ENCODE peak calls at places on chromosomes 13 and 19, in six cellular contexts. One of them, this sample, is unnamed.

GRCh38 chr13:52155177-52155576 is 4.2 kb downstream of the NEK3 start:
- DNase-seq in SK-N-SH: no peak
- DNase-seq in Peyer's patch: no peak
- DNase-seq in neuronal stem cell: no peak
- DNase-seq in NT2/D1: no peak
- DNase-seq in bronchial epithelial cell: no peak
- DNase-seq in this sample: no peak

GRCh38 chr19:2449019-2449418 is 7.7 kb downstream of the LMNB2 start:
- DNase-seq in NT2/D1: no peak
- DNase-seq in Peyer's patch: no peak
- DNase-seq in bronchial epithelial cell: no peak
- DNase-seq in SK-N-SH: no peak
- DNase-seq in neuronal stem cell: no peak
- DNase-seq in this sample: no peak

GRCh38 chr13:39350461-39350881 is 252.5 kb downstream of the LHFPL6 start:
- DNase-seq in neuronal stem cell: no peak
- DNase-seq in SK-N-SH: no peak
- DNase-seq in bronchial epithelial cell: no peak
- DNase-seq in NT2/D1: no peak
- DNase-seq in Peyer's patch: no peak
- DNase-seq in this sample: peak

GRCh38 chr13:59229401-59229800 is 934.3 kb downstream of the DIAPH3 start:
- DNase-seq in Peyer's patch: no peak
- DNase-seq in SK-N-SH: no peak
- DNase-seq in NT2/D1: no peak
- DNase-seq in bronchial epithelial cell: no peak
- DNase-seq in neuronal stem cell: no peak
- DNase-seq in this sample: no peak

GRCh38 chr19:30649934-30650614 is 277.9 kb downstream of the ZNF536 start:
- DNase-seq in neuronal stem cell: peak
- DNase-seq in SK-N-SH: peak
- DNase-seq in Peyer's patch: no peak
- DNase-seq in bronchial epithelial cell: peak
- DNase-seq in NT2/D1: peak
- DNase-seq in this sample: peak

GRCh38 chr13:30577381-30577780 is 40.3 kb upstream of the USPL1 start:
- DNase-seq in bronchial epithelial cell: peak
- DNase-seq in NT2/D1: no peak
- DNase-seq in neuronal stem cell: no peak
- DNase-seq in Peyer's patch: no peak
- DNase-seq in SK-N-SH: no peak
- DNase-seq in this sample: peak

GRCh38 chr13:37534181-37534580 is 64.4 kb downstream of the POSTN start:
- DNase-seq in NT2/D1: no peak
- DNase-seq in neuronal stem cell: no peak
- DNase-seq in bronchial epithelial cell: peak
- DNase-seq in SK-N-SH: no peak
- DNase-seq in Peyer's patch: no peak
- DNase-seq in this sample: peak

GRCh38 chr13:30394798-30395191 is 27.5 kb upstream of the UBE2L5 start:
- DNase-seq in NT2/D1: no peak
- DNase-seq in SK-N-SH: no peak
- DNase-seq in Peyer's patch: no peak
- DNase-seq in bronchial epithelial cell: peak
- DNase-seq in neuronal stem cell: no peak
- DNase-seq in this sample: peak

GRCh38 chr13:21671793-21672680 is 1.2 kb downstream of the FGF9 start:
- DNase-seq in SK-N-SH: peak
- DNase-seq in neuronal stem cell: peak
- DNase-seq in NT2/D1: no peak
- DNase-seq in bronchial epithelial cell: no peak
- DNase-seq in Peyer's patch: no peak
- DNase-seq in this sample: no peak

GRCh38 chr13:106602178-106602577 is 34.2 kb upstream of the ARGLU1 start:
- DNase-seq in bronchial epithelial cell: no peak
- DNase-seq in neuronal stem cell: no peak
- DNase-seq in SK-N-SH: no peak
- DNase-seq in Peyer's patch: no peak
- DNase-seq in NT2/D1: no peak
- DNase-seq in this sample: no peak

GRCh38 chr19:14770944-14771839 is 7.2 kb downstream of the ADGRE2 start:
- DNase-seq in NT2/D1: no peak
- DNase-seq in bronchial epithelial cell: no peak
- DNase-seq in Peyer's patch: no peak
- DNase-seq in SK-N-SH: no peak
- DNase-seq in neuronal stem cell: no peak
- DNase-seq in this sample: no peak

GRCh38 chr13:44013666-44014291 is 134.1 kb downstream of the LACC1 start:
- DNase-seq in SK-N-SH: no peak
- DNase-seq in bronchial epithelial cell: peak
- DNase-seq in neuronal stem cell: no peak
- DNase-seq in Peyer's patch: no peak
- DNase-seq in NT2/D1: no peak
- DNase-seq in this sample: peak

GRCh38 chr19:47111081-47111589 is 2.4 kb downstream of the ZC3H4 start:
- DNase-seq in SK-N-SH: peak
- DNase-seq in Peyer's patch: peak
- DNase-seq in neuronal stem cell: no peak
- DNase-seq in bronchial epithelial cell: no peak
- DNase-seq in NT2/D1: no peak
- DNase-seq in this sample: peak

GRCh38 chr19:38583985-38584305 is 33.8 kb downstream of the MAP4K1 start:
- DNase-seq in bronchial epithelial cell: no peak
- DNase-seq in NT2/D1: no peak
- DNase-seq in SK-N-SH: no peak
- DNase-seq in Peyer's patch: no peak
- DNase-seq in neuronal stem cell: no peak
- DNase-seq in this sample: no peak

GRCh38 chr13:19606152-19606551 is 27.3 kb upstream of the MPHOSPH8 start:
- DNase-seq in neuronal stem cell: no peak
- DNase-seq in Peyer's patch: no peak
- DNase-seq in bronchial epithelial cell: peak
- DNase-seq in NT2/D1: no peak
- DNase-seq in SK-N-SH: no peak
- DNase-seq in this sample: no peak

GRCh38 chr13:52749446-52749845 is 9.8 kb upstream of the CNMD start:
- DNase-seq in bronchial epithelial cell: no peak
- DNase-seq in Peyer's patch: no peak
- DNase-seq in neuronal stem cell: no peak
- DNase-seq in SK-N-SH: peak
- DNase-seq in NT2/D1: no peak
- DNase-seq in this sample: no peak

GRCh38 chr13:99307648-99308339 is 595 bp upstream of the GPR183 start:
- DNase-seq in bronchial epithelial cell: peak
- DNase-seq in SK-N-SH: no peak
- DNase-seq in neuronal stem cell: no peak
- DNase-seq in NT2/D1: peak
- DNase-seq in Peyer's patch: peak
- DNase-seq in this sample: peak

GRCh38 chr13:66665991-66666390 is 564.1 kb downstream of the PCDH9 start:
- DNase-seq in neuronal stem cell: peak
- DNase-seq in SK-N-SH: peak
- DNase-seq in Peyer's patch: no peak
- DNase-seq in bronchial epithelial cell: peak
- DNase-seq in NT2/D1: peak
- DNase-seq in this sample: peak

GRCh38 chr13:51734786-51735185 is 69.2 kb downstream of the DHRS12 start:
- DNase-seq in bronchial epithelial cell: no peak
- DNase-seq in Peyer's patch: no peak
- DNase-seq in neuronal stem cell: no peak
- DNase-seq in NT2/D1: no peak
- DNase-seq in SK-N-SH: no peak
- DNase-seq in this sample: no peak

GRCh38 chr13:98293103-98293502 is 116.0 kb upstream of the RNF113B start:
- DNase-seq in SK-N-SH: no peak
- DNase-seq in neuronal stem cell: no peak
- DNase-seq in Peyer's patch: no peak
- DNase-seq in bronchial epithelial cell: no peak
- DNase-seq in NT2/D1: no peak
- DNase-seq in this sample: no peak

GRCh38 chr13:52933547-52934167 is 85.2 kb upstream of the PCDH8 start:
- DNase-seq in neuronal stem cell: no peak
- DNase-seq in NT2/D1: no peak
- DNase-seq in SK-N-SH: no peak
- DNase-seq in Peyer's patch: no peak
- DNase-seq in bronchial epithelial cell: no peak
- DNase-seq in this sample: no peak

GRCh38 chr19:47762151-47762550 is 16.4 kb upstream of the SELENOW start:
- DNase-seq in neuronal stem cell: no peak
- DNase-seq in SK-N-SH: no peak
- DNase-seq in NT2/D1: no peak
- DNase-seq in Peyer's patch: no peak
- DNase-seq in bronchial epithelial cell: no peak
- DNase-seq in this sample: no peak

GRCh38 chr13:83332751-83333150 is 549.5 kb downstream of the SLITRK1 start:
- DNase-seq in Peyer's patch: no peak
- DNase-seq in NT2/D1: no peak
- DNase-seq in neuronal stem cell: no peak
- DNase-seq in SK-N-SH: no peak
- DNase-seq in bronchial epithelial cell: no peak
- DNase-seq in this sample: no peak

GRCh38 chr19:15575406-15575805 is 39.6 kb upstream of the CYP4F8 start:
- DNase-seq in NT2/D1: no peak
- DNase-seq in neuronal stem cell: no peak
- DNase-seq in bronchial epithelial cell: no peak
- DNase-seq in Peyer's patch: no peak
- DNase-seq in SK-N-SH: no peak
- DNase-seq in this sample: no peak

GRCh38 chr19:7787141-7787540 is 24.1 kb downstream of the CLEC4M start:
- DNase-seq in NT2/D1: no peak
- DNase-seq in SK-N-SH: no peak
- DNase-seq in neuronal stem cell: no peak
- DNase-seq in Peyer's patch: no peak
- DNase-seq in bronchial epithelial cell: no peak
- DNase-seq in this sample: no peak

GRCh38 chr19:7788178-7788932 is 25.3 kb downstream of the CLEC4M start:
- DNase-seq in Peyer's patch: no peak
- DNase-seq in SK-N-SH: no peak
- DNase-seq in NT2/D1: no peak
- DNase-seq in bronchial epithelial cell: no peak
- DNase-seq in neuronal stem cell: no peak
- DNase-seq in this sample: no peak

GRCh38 chr19:7787602-7788177 is 24.6 kb downstream of the CLEC4M start:
- DNase-seq in NT2/D1: no peak
- DNase-seq in Peyer's patch: no peak
- DNase-seq in SK-N-SH: no peak
- DNase-seq in neuronal stem cell: no peak
- DNase-seq in bronchial epithelial cell: no peak
- DNase-seq in this sample: no peak

GRCh38 chr19:7783991-7784421 is 21.0 kb downstream of the CLEC4M start:
- DNase-seq in SK-N-SH: no peak
- DNase-seq in NT2/D1: no peak
- DNase-seq in Peyer's patch: no peak
- DNase-seq in neuronal stem cell: no peak
- DNase-seq in bronchial epithelial cell: peak
- DNase-seq in this sample: peak

GRCh38 chr19:7784856-7785255 is 21.8 kb downstream of the CLEC4M start:
- DNase-seq in neuronal stem cell: no peak
- DNase-seq in NT2/D1: no peak
- DNase-seq in SK-N-SH: no peak
- DNase-seq in bronchial epithelial cell: no peak
- DNase-seq in Peyer's patch: no peak
- DNase-seq in this sample: no peak
- H3K4me3 ChIP-seq in neuronal stem cell: no peak
- H3K4me3 ChIP-seq in NT2/D1: no peak
- H3K4me3 ChIP-seq in SK-N-SH: no peak
- H3K4me3 ChIP-seq in bronchial epithelial cell: no peak
- H3K4me3 ChIP-seq in Peyer's patch: no peak
- H3K4me3 ChIP-seq in this sample: no peak

GRCh38 chr13:113820813-113821651 is 42.8 kb downstream of the GAS6 start:
- DNase-seq in NT2/D1: no peak
- DNase-seq in SK-N-SH: peak
- DNase-seq in Peyer's patch: peak
- DNase-seq in neuronal stem cell: no peak
- DNase-seq in bronchial epithelial cell: peak
- DNase-seq in this sample: peak
- H3K4me3 ChIP-seq in NT2/D1: no peak
- H3K4me3 ChIP-seq in SK-N-SH: peak
- H3K4me3 ChIP-seq in Peyer's patch: no peak
- H3K4me3 ChIP-seq in neuronal stem cell: no peak
- H3K4me3 ChIP-seq in bronchial epithelial cell: no peak
- H3K4me3 ChIP-seq in this sample: peak

GRCh38 chr13:23966221-23966690 is 69.0 kb upstream of the C1QTNF9B start:
- DNase-seq in NT2/D1: no peak
- DNase-seq in neuronal stem cell: no peak
- DNase-seq in bronchial epithelial cell: no peak
- DNase-seq in Peyer's patch: no peak
- DNase-seq in SK-N-SH: no peak
- DNase-seq in this sample: no peak
- H3K4me3 ChIP-seq in NT2/D1: no peak
- H3K4me3 ChIP-seq in neuronal stem cell: no peak
- H3K4me3 ChIP-seq in bronchial epithelial cell: no peak
- H3K4me3 ChIP-seq in Peyer's patch: peak
- H3K4me3 ChIP-seq in SK-N-SH: no peak
- H3K4me3 ChIP-seq in this sample: no peak

GRCh38 chr13:111211789-111212516 is 96.8 kb downstream of the ARHGEF7 start:
- DNase-seq in neuronal stem cell: no peak
- DNase-seq in bronchial epithelial cell: no peak
- DNase-seq in Peyer's patch: no peak
- DNase-seq in SK-N-SH: no peak
- DNase-seq in NT2/D1: peak
- DNase-seq in this sample: peak

GRCh38 chr13:111210488-111210887 is 95.4 kb downstream of the ARHGEF7 start:
- DNase-seq in Peyer's patch: no peak
- DNase-seq in NT2/D1: no peak
- DNase-seq in neuronal stem cell: no peak
- DNase-seq in bronchial epithelial cell: peak
- DNase-seq in SK-N-SH: no peak
- DNase-seq in this sample: peak

GRCh38 chr13:111209613-111210012 is 94.5 kb downstream of the ARHGEF7 start:
- DNase-seq in neuronal stem cell: no peak
- DNase-seq in NT2/D1: no peak
- DNase-seq in bronchial epithelial cell: no peak
- DNase-seq in SK-N-SH: no peak
- DNase-seq in Peyer's patch: no peak
- DNase-seq in this sample: no peak

GRCh38 chr13:111210082-111210481 is 95.0 kb downstream of the ARHGEF7 start:
- DNase-seq in bronchial epithelial cell: no peak
- DNase-seq in Peyer's patch: no peak
- DNase-seq in SK-N-SH: no peak
- DNase-seq in neuronal stem cell: no peak
- DNase-seq in NT2/D1: no peak
- DNase-seq in this sample: no peak

GRCh38 chr13:111210945-111211469 is 95.9 kb downstream of the ARHGEF7 start:
- DNase-seq in SK-N-SH: no peak
- DNase-seq in bronchial epithelial cell: no peak
- DNase-seq in neuronal stem cell: no peak
- DNase-seq in NT2/D1: no peak
- DNase-seq in Peyer's patch: no peak
- DNase-seq in this sample: peak
- H3K4me3 ChIP-seq in SK-N-SH: no peak
- H3K4me3 ChIP-seq in bronchial epithelial cell: no peak
- H3K4me3 ChIP-seq in neuronal stem cell: no peak
- H3K4me3 ChIP-seq in NT2/D1: no peak
- H3K4me3 ChIP-seq in Peyer's patch: no peak
- H3K4me3 ChIP-seq in this sample: peak

GRCh38 chr13:70932511-70932910 is 824.3 kb upstream of the KLHL1 start:
- DNase-seq in bronchial epithelial cell: no peak
- DNase-seq in NT2/D1: no peak
- DNase-seq in SK-N-SH: no peak
- DNase-seq in Peyer's patch: no peak
- DNase-seq in neuronal stem cell: no peak
- DNase-seq in this sample: no peak

GRCh38 chr13:70941454-70941853 is 833.2 kb upstream of the KLHL1 start:
- DNase-seq in bronchial epithelial cell: no peak
- DNase-seq in Peyer's patch: no peak
- DNase-seq in NT2/D1: no peak
- DNase-seq in neuronal stem cell: no peak
- DNase-seq in SK-N-SH: no peak
- DNase-seq in this sample: no peak

GRCh38 chr13:70938462-70938861 is 830.2 kb upstream of the KLHL1 start:
- DNase-seq in NT2/D1: no peak
- DNase-seq in Peyer's patch: no peak
- DNase-seq in SK-N-SH: no peak
- DNase-seq in neuronal stem cell: no peak
- DNase-seq in bronchial epithelial cell: no peak
- DNase-seq in this sample: no peak
- H3K4me3 ChIP-seq in NT2/D1: no peak
- H3K4me3 ChIP-seq in Peyer's patch: no peak
- H3K4me3 ChIP-seq in SK-N-SH: no peak
- H3K4me3 ChIP-seq in neuronal stem cell: no peak
- H3K4me3 ChIP-seq in bronchial epithelial cell: no peak
- H3K4me3 ChIP-seq in this sample: no peak